ENCODE peak calls at places on chromosomes 4 and X, in ten cellular contexts. U is breast epithelium, Q is left lung, R is tibial nerve, L is Peyer's patch, P is lower lobe of right lung, B is vagina, J is astrocyte, M is heart right ventricle, S is cardiac muscle cell. O is an unnamed sample. For H3K27me3, the result is how much of the 10 kb centered on the place peaks cover.

GRCh38 chr4:181967401-181967800 is 275.8 kb upstream of the TENM3 start:
- DNase-seq in U (no peak), Q (no peak), R (no peak), L (no peak), P (no peak), B (no peak), J (no peak), M (no peak), S (no peak), O (no peak)

GRCh38 chr4:184962125-184962638 is 56.1 kb upstream of the HELT start:
- DNase-seq in U (no peak), Q (no peak), R (no peak), L (no peak), P (no peak), B (peak), J (no peak), M (no peak), S (no peak), O (no peak)

GRCh38 chr4:41363384-41363981 is 106.8 kb downstream of the UCHL1 start:
- DNase-seq in U (no peak), Q (no peak), R (no peak), L (no peak), P (no peak), B (no peak), J (peak), M (no peak), S (peak), O (peak)

GRCh38 chr4:70711599-70711998 is 10.2 kb upstream of the RUFY3 start:
- DNase-seq in U (no peak), Q (no peak), R (no peak), L (no peak), P (no peak), B (no peak), J (peak), M (no peak), S (no peak), O (no peak)

GRCh38 chr4:118259103-118259502 is 93.7 kb downstream of the PRSS12 start:
- DNase-seq in U (no peak), Q (no peak), R (no peak), L (no peak), P (no peak), B (no peak), J (no peak), M (no peak), S (no peak), O (no peak)

GRCh38 chr4:138374947-138375346 is 132.8 kb upstream of the SLC7A11 start:
- DNase-seq in U (no peak), Q (no peak), R (no peak), L (no peak), P (no peak), B (no peak), J (no peak), M (no peak), S (no peak), O (no peak)

GRCh38 chr4:168856312-168856711 is 153.7 kb downstream of the CBR4 start:
- DNase-seq in U (no peak), Q (no peak), R (no peak), L (no peak), P (no peak), B (no peak), J (peak), M (no peak), S (peak), O (no peak)

GRCh38 chrX:51891821-51892551 is 1.4 kb upstream of the MAGED1 start:
- DNase-seq in U (no peak), Q (no peak), R (peak), L (no peak), P (no peak), B (no peak), J (peak), M (no peak), S (peak), O (peak)

GRCh38 chrX:1894656-1895055 is 279.8 kb downstream of the ASMT start:
- DNase-seq in U (no peak), Q (no peak), R (no peak), L (no peak), P (no peak), B (no peak), J (no peak), M (no peak), S (no peak), O (no peak)

GRCh38 chr4:13173974-13174373 is 310.2 kb downstream of the RAB28 start:
- DNase-seq in U (no peak), Q (peak), R (peak), L (no peak), P (no peak), B (no peak), J (no peak), M (peak), S (peak), O (peak)

GRCh38 chrX:51614353-51614752 is 4.4 kb downstream of the CENPVL3 start:
- DNase-seq in U (no peak), Q (no peak), R (no peak), L (no peak), P (no peak), B (no peak), J (peak), M (no peak), S (peak), O (no peak)

GRCh38 chrX:10106801-10107200 is 50.0 kb upstream of the CLCN4 start:
- DNase-seq in U (no peak), Q (no peak), R (no peak), L (no peak), P (no peak), B (no peak), J (no peak), M (no peak), S (no peak), O (no peak)

GRCh38 chr4:172674811-172675210 is 493.8 kb upstream of the GALNT7 start:
- DNase-seq in U (no peak), Q (no peak), R (no peak), L (no peak), P (no peak), B (no peak), J (no peak), M (no peak), S (no peak), O (no peak)

GRCh38 chrX:143455045-143455444 is 62.2 kb downstream of the SPANXN3 start:
- DNase-seq in U (no peak), Q (no peak), R (no peak), L (no peak), P (no peak), B (no peak), J (no peak), M (no peak), S (peak), O (no peak)

GRCh38 chr4:1578968-1579833 is 104.9 kb downstream of the FAM53A start:
- DNase-seq in U (no peak), Q (peak), R (peak), L (peak), P (peak), B (no peak), J (peak), M (peak), S (peak), O (peak)

GRCh38 chrX:109714340-109714958 is 18.6 kb downstream of the ACSL4 start:
- DNase-seq in U (no peak), Q (no peak), R (no peak), L (no peak), P (no peak), B (no peak), J (peak), M (no peak), S (peak), O (no peak)

GRCh38 chr4:181601118-181601517 is 642.1 kb upstream of the TENM3 start:
- DNase-seq in U (no peak), Q (no peak), R (no peak), L (no peak), P (no peak), B (no peak), J (peak), M (no peak), S (no peak), O (no peak)

GRCh38 chr4:184448828-184449227 is 25.5 kb downstream of the IRF2 start:
- DNase-seq in U (no peak), Q (peak), R (no peak), L (peak), P (peak), B (no peak), J (peak), M (no peak), S (peak), O (peak)

GRCh38 chrX:94178145-94178790 is 504.3 kb downstream of the FAM133A start:
- DNase-seq in U (no peak), Q (no peak), R (no peak), L (no peak), P (no peak), B (no peak), J (no peak), M (no peak), S (no peak), O (no peak)

GRCh38 chrX:126836195-126836594 is 16.7 kb downstream of the PRR32 start:
- DNase-seq in U (no peak), Q (no peak), R (no peak), L (no peak), P (no peak), B (no peak), J (no peak), M (no peak), S (no peak), O (no peak)

GRCh38 chr4:152063301-152064235 is 302.8 kb upstream of the GATB start:
- DNase-seq in U (no peak), Q (no peak), R (no peak), L (peak), P (no peak), B (no peak), J (peak), M (no peak), S (no peak), O (no peak)

GRCh38 chr4:173202395-173202794 is 33.8 kb downstream of the GALNT7 start:
- DNase-seq in U (no peak), Q (no peak), R (no peak), L (no peak), P (no peak), B (no peak), J (no peak), M (no peak), S (no peak), O (no peak)

GRCh38 chr4:70240192-70240591 is 2.2 kb upstream of the CSN3 start:
- DNase-seq in U (no peak), Q (no peak), R (no peak), L (no peak), P (no peak), B (no peak), J (peak), M (no peak), S (peak), O (no peak)

GRCh38 chrX:7107968-7108480 is 39.5 kb upstream of the STS start:
- DNase-seq in U (no peak), Q (no peak), R (no peak), L (peak), P (no peak), B (no peak), J (no peak), M (no peak), S (no peak), O (no peak)

GRCh38 chr4:138034871-138035270 is 207.3 kb downstream of the SLC7A11 start:
- DNase-seq in U (no peak), Q (no peak), R (no peak), L (no peak), P (no peak), B (no peak), J (peak), M (no peak), S (peak), O (no peak)

GRCh38 chr4:53716011-53716410 is 124.7 kb upstream of the LNX1 start:
- DNase-seq in U (no peak), Q (no peak), R (no peak), L (no peak), P (no peak), B (no peak), J (peak), M (no peak), S (no peak), O (no peak)

GRCh38 chr4:53640576-53641459 is 49.5 kb upstream of the LNX1 start:
- DNase-seq in U (no peak), Q (peak), R (no peak), L (no peak), P (peak), B (no peak), J (no peak), M (no peak), S (peak), O (no peak)

GRCh38 chr4:99690472-99690871 is 32.8 kb upstream of the C4orf54 start:
- DNase-seq in U (no peak), Q (no peak), R (no peak), L (no peak), P (no peak), B (no peak), J (no peak), M (no peak), S (no peak), O (no peak)

GRCh38 chrX:38215141-38215540 is 5.5 kb downstream of the SRPX start:
- DNase-seq in U (no peak), Q (no peak), R (no peak), L (no peak), P (no peak), B (no peak), J (peak), M (no peak), S (peak), O (peak)

GRCh38 chr4:1249731-1250526 is 999 bp upstream of the CTBP1 start:
- DNase-seq in U (no peak), Q (peak), R (no peak), L (peak), P (peak), B (peak), J (peak), M (peak), S (peak), O (peak)

GRCh38 chr4:175066923-175067627 is 148.9 kb downstream of the ADAM29 start:
- DNase-seq in U (no peak), Q (no peak), R (no peak), L (no peak), P (no peak), B (no peak), J (no peak), M (no peak), S (no peak), O (no peak)

GRCh38 chr4:8906668-8906970 is 35.0 kb upstream of the HMX1 start:
- DNase-seq in U (peak), Q (peak), R (no peak), L (no peak), P (no peak), B (no peak), J (no peak), M (no peak), S (no peak), O (no peak)

GRCh38 chrX:111006119-111006518 is 89.9 kb upstream of the PAK3 start:
- DNase-seq in U (no peak), Q (no peak), R (no peak), L (no peak), P (no peak), B (no peak), J (no peak), M (no peak), S (peak), O (no peak)

GRCh38 chrX:39714471-39714870 is 383.3 kb downstream of the BCOR start:
- DNase-seq in U (no peak), Q (no peak), R (no peak), L (no peak), P (no peak), B (no peak), J (no peak), M (no peak), S (no peak), O (no peak)

GRCh38 chrX:3699841-3700381 is 13.5 kb downstream of the PRKX start:
- DNase-seq in U (no peak), Q (no peak), R (no peak), L (no peak), P (no peak), B (no peak), J (no peak), M (no peak), S (peak), O (no peak)

GRCh38 chr4:71553605-71554004 is 214.8 kb downstream of the SLC4A4 start:
- DNase-seq in U (no peak), Q (no peak), R (no peak), L (no peak), P (no peak), B (no peak), J (no peak), M (no peak), S (peak), O (no peak)

GRCh38 chr4:15873117-15873516 is 65.4 kb downstream of the FGFBP1 start:
- DNase-seq in U (no peak), Q (no peak), R (no peak), L (no peak), P (no peak), B (no peak), J (no peak), M (no peak), S (no peak), O (no peak)

GRCh38 chr4:149321438-149321837 is 494.2 kb downstream of the IQCM start:
- DNase-seq in U (no peak), Q (no peak), R (no peak), L (no peak), P (no peak), B (no peak), J (no peak), M (no peak), S (no peak), O (no peak)

GRCh38 chrX:41010188-41010846 is 74.9 kb upstream of the USP9X start:
- DNase-seq in U (peak), Q (peak), R (peak), L (peak), P (peak), B (no peak), J (peak), M (peak), S (peak), O (peak)
- TF ChIP-seq CTCF in U (no peak), Q (no peak), R (no peak), L (no peak), P (peak), B (no peak), J (no peak), M (no peak), S (peak), O (no peak)

DNA sequence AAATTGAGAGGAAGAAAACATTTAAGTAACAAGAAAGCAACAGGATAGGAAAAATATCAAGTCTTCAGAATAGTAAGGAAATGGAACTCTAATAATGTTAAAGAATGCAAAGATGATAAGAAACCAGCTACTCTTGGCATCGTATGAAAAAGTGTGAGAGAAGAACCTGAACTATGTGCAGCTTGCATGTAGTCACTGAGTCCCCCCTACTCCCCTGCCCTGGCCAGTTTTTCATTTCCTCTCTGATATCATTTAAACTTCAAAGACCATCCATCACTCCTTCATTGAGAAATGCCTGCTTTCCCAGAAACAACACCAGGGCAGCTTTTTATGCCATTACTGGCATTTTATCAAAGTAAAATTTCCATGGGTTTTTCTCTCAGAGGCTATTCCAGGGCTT is 28.1 kb downstream of the INPP4B start:
- DNase-seq in U (no peak), Q (no peak), R (no peak), L (no peak), P (no peak), B (no peak), J (peak), M (no peak), S (peak), O (no peak)
- H3K4me3 ChIP-seq in U (peak), Q (no peak), R (no peak), L (no peak), P (no peak), B (no peak), J (no peak), M (no peak), S (no peak), O (peak)

DNA sequence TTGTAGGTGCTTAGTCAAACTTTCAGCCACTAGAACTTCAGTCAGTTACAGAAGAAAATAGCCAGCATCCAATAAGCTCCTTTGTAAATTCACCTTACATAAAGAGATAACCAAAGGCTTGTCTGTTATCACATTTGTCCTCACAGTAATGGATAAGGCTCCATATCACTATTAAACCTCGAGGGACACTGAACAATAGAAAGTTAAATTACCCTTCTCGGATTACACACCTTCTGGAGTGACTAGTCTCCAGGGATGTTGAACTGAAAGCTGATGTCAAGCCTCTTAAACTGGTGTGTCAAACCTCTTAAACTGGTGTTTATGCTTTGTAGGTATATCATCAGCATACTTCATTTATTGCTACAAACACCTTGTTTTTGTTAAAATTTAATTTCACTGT is 639.0 kb downstream of the CENPC start:
- DNase-seq in U (no peak), Q (no peak), R (no peak), L (no peak), P (no peak), B (no peak), J (no peak), M (no peak), S (no peak), O (no peak)
- H3K27me3 ChIP-seq in U (under half), Q (under half), R (under half), L (under half), P (under half), B (under half), J (under half), M (under half), S (under half), O (under half)

DNA sequence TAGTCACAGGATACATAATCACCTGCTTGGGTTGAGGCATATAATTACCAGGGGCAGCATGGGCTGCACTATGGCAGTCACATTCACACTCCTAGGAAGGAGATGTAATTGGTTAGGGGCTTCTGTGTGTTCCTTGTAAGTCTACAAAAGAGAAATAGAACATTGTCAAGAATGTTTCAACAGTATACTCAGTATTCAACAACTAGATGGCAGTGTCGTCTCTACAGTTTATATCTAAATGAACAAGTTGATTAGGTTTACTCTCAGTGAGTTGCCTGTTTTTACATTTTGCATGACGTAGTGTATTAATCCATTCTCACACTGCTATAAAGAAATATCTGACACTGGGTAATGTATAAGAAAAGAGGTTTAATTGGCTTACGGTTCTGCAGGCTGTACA is 50.5 kb upstream of the RAB33B start:
- DNase-seq in U (no peak), Q (no peak), R (no peak), L (no peak), P (no peak), B (no peak), J (no peak), M (no peak), S (peak), O (no peak)
- TF ChIP-seq CTCF in U (no peak), Q (no peak), R (no peak), L (no peak), P (no peak), B (no peak), J (no peak), M (no peak), S (no peak), O (no peak)

GRCh38 chr4:123554263-123554662 is 157.7 kb downstream of the SPRY1 start:
- DNase-seq in U (no peak), Q (no peak), R (no peak), L (no peak), P (no peak), B (no peak), J (no peak), M (no peak), S (peak), O (no peak)
- H3K4me3 ChIP-seq in U (no peak), Q (no peak), R (no peak), L (no peak), P (no peak), B (no peak), J (no peak), M (no peak), S (no peak), O (no peak)

GRCh38 chrX:68832516-68833447 is 4.0 kb downstream of the EFNB1 start:
- DNase-seq in U (no peak), Q (no peak), R (no peak), L (no peak), P (no peak), B (peak), J (no peak), M (no peak), S (no peak), O (peak)
- H3K27me3 ChIP-seq in U (under half), Q (under half), R (under half), L (under half), P (under half), B (under half), J (under half), M (under half), S (under half), O (under half)

GRCh38 chrX:23779025-23779424 is 3.9 kb upstream of the SAT1 start:
- DNase-seq in U (no peak), Q (no peak), R (no peak), L (no peak), P (no peak), B (no peak), J (peak), M (no peak), S (no peak), O (no peak)
- TF ChIP-seq CTCF in U (no peak), Q (no peak), R (no peak), L (no peak), P (no peak), B (no peak), J (peak), M (no peak), S (no peak), O (no peak)

GRCh38 chr4:4481394-4482000 is 60.4 kb downstream of the STX18 start:
- DNase-seq in U (no peak), Q (no peak), R (no peak), L (no peak), P (no peak), B (no peak), J (peak), M (no peak), S (no peak), O (no peak)

GRCh38 chr4:4480205-4480604 is 61.6 kb downstream of the STX18 start:
- DNase-seq in U (no peak), Q (no peak), R (no peak), L (no peak), P (no peak), B (no peak), J (no peak), M (no peak), S (no peak), O (no peak)

GRCh38 chr4:4479366-4479765 is 62.5 kb downstream of the STX18 start:
- DNase-seq in U (no peak), Q (no peak), R (no peak), L (no peak), P (no peak), B (no peak), J (no peak), M (no peak), S (no peak), O (no peak)

GRCh38 chr4:4477796-4478195 is 64.1 kb downstream of the STX18 start:
- DNase-seq in U (no peak), Q (no peak), R (no peak), L (no peak), P (no peak), B (no peak), J (peak), M (no peak), S (no peak), O (no peak)

GRCh38 chr4:4480685-4481393 is 61.0 kb downstream of the STX18 start:
- DNase-seq in U (no peak), Q (no peak), R (no peak), L (no peak), P (no peak), B (no peak), J (no peak), M (no peak), S (no peak), O (no peak)
- H3K4me3 ChIP-seq in U (no peak), Q (no peak), R (no peak), L (no peak), P (no peak), B (no peak), J (no peak), M (no peak), S (no peak), O (no peak)

GRCh38 chr4:23674694-23675093 is 215.2 kb downstream of the PPARGC1A start:
- DNase-seq in U (no peak), Q (no peak), R (no peak), L (no peak), P (no peak), B (no peak), J (no peak), M (no peak), S (no peak), O (no peak)
- H3K27me3 ChIP-seq in U (under half), Q (under half), R (under half), L (under half), P (under half), B (under half), J (under half), M (under half), S (under half), O (under half)

O was measured in uterus.